ENCODE peak calls at places on chromosomes 3 and 15, in six cellular contexts. Z is CD8-positive, alpha-beta T cell; B is HT-29; F is non-pigmented ciliary epithelial cell; N is HS-5; A is ACHN. K is an unnamed sample.

GRCh38 chr3:182308328-182308727 is 485.0 kb upstream of the ATP11B start:
- DNase-seq in A (no peak), B (no peak), Z (no peak), F (no peak), N (no peak), K (no peak)

GRCh38 chr3:29926391-29926790 is 645.5 kb downstream of the RBMS3 start:
- DNase-seq in N (no peak), B (no peak), F (no peak), A (no peak), Z (no peak), K (no peak)

GRCh38 chr3:71444028-71444860 is 139.3 kb downstream of the FOXP1 start:
- DNase-seq in F (peak), A (no peak), B (no peak), Z (peak), N (peak), K (no peak)

GRCh38 chr3:139327231-139327630 is 16.6 kb upstream of the MRPS22 start:
- DNase-seq in Z (no peak), A (no peak), F (no peak), N (no peak), B (no peak), K (no peak)

GRCh38 chr15:40697916-40698315 is 2.9 kb downstream of the RAD51 start:
- DNase-seq in B (no peak), A (no peak), Z (no peak), N (no peak), F (no peak), K (no peak)

GRCh38 chr3:197308591-197308990 is 10.2 kb upstream of the DLG1 start:
- DNase-seq in Z (no peak), B (no peak), A (peak), N (no peak), F (no peak), K (no peak)

GRCh38 chr3:111845996-111846395 is 13.1 kb upstream of the PHLDB2 start:
- DNase-seq in N (peak), F (no peak), B (no peak), Z (no peak), A (no peak), K (no peak)

GRCh38 chr15:31328999-31329639 is 2.5 kb downstream of the KLF13 start:
- DNase-seq in N (no peak), A (no peak), F (no peak), B (no peak), Z (no peak), K (no peak)

GRCh38 chr15:65363766-65364165 is 14.0 kb downstream of the IGDCC3 start:
- DNase-seq in F (no peak), Z (no peak), B (no peak), N (no peak), A (no peak), K (no peak)

GRCh38 chr3:138916824-138917223 is 30.1 kb downstream of the FOXL2 start:
- DNase-seq in B (peak), N (no peak), A (no peak), F (no peak), Z (no peak), K (no peak)

GRCh38 chr15:35722506-35722905 is 176.5 kb upstream of the DPH6 start:
- DNase-seq in Z (no peak), B (no peak), F (no peak), N (no peak), A (no peak), K (no peak)

GRCh38 chr15:74752011-74752410 is 3.4 kb downstream of the CYP1A2 start:
- DNase-seq in Z (no peak), B (no peak), N (no peak), F (no peak), A (no peak), K (no peak)

GRCh38 chr15:74821091-74821789 is 5.2 kb upstream of the CPLX3 start:
- DNase-seq in F (no peak), B (no peak), Z (no peak), N (no peak), A (no peak), K (no peak)

GRCh38 chr3:1962531-1963090 is 136.1 kb upstream of the CNTN4 start:
- DNase-seq in Z (no peak), F (no peak), N (no peak), B (no peak), A (no peak), K (no peak)

GRCh38 chr3:155549087-155549486 is 195.8 kb downstream of the PLCH1 start:
- DNase-seq in Z (no peak), F (no peak), N (no peak), A (no peak), B (no peak), K (no peak)

GRCh38 chr3:197297476-197298340 is 704 bp downstream of the DLG1 start:
- DNase-seq in A (peak), Z (peak), F (no peak), N (peak), B (peak), K (peak)

GRCh38 chr3:58160399-58160798 is 50.4 kb downstream of the DNASE1L3 start:
- DNase-seq in F (no peak), N (no peak), Z (no peak), B (no peak), A (no peak), K (no peak)

GRCh38 chr3:177519588-177519987 is 322.3 kb upstream of the TBL1XR1 start:
- DNase-seq in B (no peak), F (no peak), N (no peak), Z (no peak), A (no peak), K (no peak)

GRCh38 chr3:42403737-42404136 is 6.7 kb downstream of the LYZL4 start:
- DNase-seq in A (no peak), Z (no peak), N (no peak), B (no peak), F (no peak), K (no peak)

GRCh38 chr3:53223025-53223424 is 32.8 kb downstream of the TKT start:
- DNase-seq in N (no peak), Z (no peak), B (no peak), F (no peak), A (no peak), K (peak)

GRCh38 chr3:172546105-172546504 is 22.9 kb upstream of the TNFSF10 start:
- DNase-seq in Z (no peak), B (peak), F (no peak), N (no peak), A (no peak), K (no peak)

K was measured in HepG2.